ENCODE peak calls at places on chromosome X, in seven cellular contexts. X is progenitor cell of endocrine pancreas, J is upper lobe of right lung, I is SK-N-SH, M is A549, O is DND-41, T is foreskin keratinocyte. A is an unnamed sample.

GRCh38 chrX:55057691-55058249 is 17.1 kb upstream of the PAGE2B start:
- DNase-seq in T (no peak), I (peak), O (peak), M (peak), J (no peak), X (no peak), A (no peak)

GRCh38 chrX:101391831-101392230 is 1.0 kb downstream of the RPL36A start:
- DNase-seq in M (no peak), J (no peak), O (no peak), T (no peak), X (no peak), I (no peak), A (no peak)

GRCh38 chrX:74492720-74493201 is 71.5 kb downstream of the SLC16A2 start:
- DNase-seq in T (no peak), I (peak), O (peak), J (no peak), M (peak), X (no peak), A (no peak)

GRCh38 chrX:85870585-85870984 is 176.8 kb downstream of the CHM start:
- DNase-seq in X (no peak), O (no peak), J (no peak), T (no peak), M (no peak), I (no peak), A (no peak)

GRCh38 chrX:40237745-40238178 is 140.0 kb upstream of the BCOR start:
- DNase-seq in O (no peak), M (no peak), X (no peak), I (no peak), T (no peak), J (no peak), A (no peak)

GRCh38 chrX:10524578-10524977 is 95.8 kb downstream of the MID1 start:
- DNase-seq in I (no peak), T (no peak), M (no peak), J (no peak), O (no peak), X (no peak), A (no peak)

GRCh38 chrX:74449322-74449936 is 28.1 kb downstream of the SLC16A2 start:
- DNase-seq in X (no peak), T (peak), I (no peak), O (peak), M (peak), J (no peak), A (no peak)

GRCh38 chrX:153769158-153769864 is 5.3 kb downstream of the PLXNB3 start:
- DNase-seq in X (no peak), O (no peak), M (no peak), T (no peak), J (no peak), I (peak), A (no peak)

GRCh38 chrX:110786486-110786885 is 9.1 kb downstream of the CHRDL1 start:
- DNase-seq in M (no peak), I (no peak), X (no peak), J (no peak), O (no peak), T (no peak), A (no peak)

GRCh38 chrX:143757375-143757774 is 36.8 kb upstream of the SPANXN2 start:
- DNase-seq in O (no peak), M (no peak), I (peak), X (peak), J (no peak), T (no peak), A (no peak)

GRCh38 chrX:39859991-39860861 is 237.5 kb downstream of the BCOR start:
- DNase-seq in T (peak), O (peak), I (peak), J (no peak), X (no peak), M (peak), A (no peak)

GRCh38 chrX:24643116-24643515 is 4.0 kb downstream of the PCYT1B start:
- DNase-seq in M (peak), J (no peak), X (no peak), T (peak), I (no peak), O (no peak), A (no peak)

GRCh38 chrX:22296871-22297270 is 24.2 kb downstream of the CBLL2 start:
- DNase-seq in T (no peak), I (no peak), M (no peak), O (no peak), J (no peak), X (no peak), A (no peak)

GRCh38 chrX:31209005-31209612 is 137.3 kb upstream of the FTHL17 start:
- DNase-seq in X (no peak), O (no peak), J (no peak), T (peak), M (no peak), I (no peak), A (no peak)

GRCh38 chrX:72045552-72046277 is 86.0 kb downstream of the RTL5 start:
- DNase-seq in O (no peak), J (no peak), I (peak), M (peak), X (no peak), T (peak), A (no peak)

GRCh38 chrX:21004835-21005234 is 369.4 kb upstream of the CNKSR2 start:
- DNase-seq in T (peak), O (no peak), X (no peak), M (peak), J (no peak), I (no peak), A (no peak)

DNA sequence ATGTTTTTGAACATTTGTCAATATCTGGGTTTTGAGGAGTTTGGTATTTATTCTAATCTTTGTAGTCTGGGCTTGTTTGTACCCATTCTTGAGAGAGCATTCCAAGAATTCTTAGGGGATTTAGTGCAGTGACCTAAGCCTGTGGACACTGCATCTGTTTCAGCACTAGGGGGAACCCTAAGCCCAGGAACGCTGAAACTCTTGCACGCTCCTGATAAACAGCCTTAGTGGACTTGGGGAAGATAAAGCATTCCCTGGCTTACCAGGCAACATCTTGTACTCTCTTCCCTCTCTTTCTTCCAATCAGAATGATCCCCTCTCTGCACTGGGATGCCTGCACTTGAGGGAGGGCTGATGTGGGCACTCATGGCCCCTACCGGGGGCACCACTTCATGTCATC is 654.9 kb upstream of the HTR2C start:
- DNase-seq in X (peak), M (peak), I (peak), J (no peak), O (peak), T (peak), A (no peak)
- TF ChIP-seq CTCF in X (peak), M (peak), I (peak), J (peak), O (peak), T (peak), A (peak)

GRCh38 chrX:12894074-12894691 is 12.2 kb upstream of the TLR8 start:
- DNase-seq in X (no peak), I (peak), O (peak), T (no peak), J (no peak), M (peak), A (no peak)
- TF ChIP-seq CTCF in X (peak), I (peak), O (peak), T (peak), J (peak), M (peak), A (peak)

DNA sequence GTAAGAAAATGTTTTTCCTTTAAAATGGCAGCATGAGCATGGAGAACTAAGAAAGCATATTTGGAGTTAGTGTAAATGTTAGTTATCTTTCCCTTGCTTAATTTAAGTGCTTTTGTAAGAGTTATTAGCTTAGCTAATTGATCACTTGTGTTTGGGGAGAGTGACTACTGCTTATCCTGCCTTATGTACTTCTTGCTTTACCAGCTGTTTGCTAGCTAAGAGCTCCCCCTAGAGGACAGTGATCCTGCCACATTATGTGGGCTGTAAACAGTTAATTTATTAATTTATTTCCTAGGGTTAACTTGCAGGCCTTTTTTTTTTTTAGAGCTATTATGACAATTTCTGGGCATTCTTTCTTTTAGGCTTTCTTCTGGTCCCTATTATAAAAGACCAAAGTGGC is 435.8 kb downstream of the MAGEB5 start:
- DNase-seq in O (no peak), I (no peak), T (no peak), J (no peak), X (no peak), M (peak), A (no peak)
- TF ChIP-seq CTCF in O (peak), I (peak), T (peak), J (no peak), X (no peak), M (peak), A (peak)

DNA sequence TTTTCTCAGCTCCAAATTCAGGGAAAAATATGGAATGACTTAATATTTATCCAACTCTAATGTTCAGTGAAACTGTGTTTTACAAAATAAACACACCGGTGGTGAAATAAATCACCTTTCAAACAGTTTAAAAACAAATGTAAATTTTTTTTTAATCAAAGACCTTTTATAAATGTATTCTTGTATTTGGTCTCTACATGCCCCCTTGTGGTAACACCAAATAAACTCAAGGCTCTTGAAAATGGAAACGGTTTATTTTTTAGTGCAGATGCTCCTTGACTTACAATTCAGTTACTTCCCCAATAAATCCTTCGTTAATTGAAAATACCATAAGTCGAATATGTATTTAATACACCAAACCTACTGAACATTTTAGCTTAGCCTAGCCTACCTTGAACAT is 45.9 kb upstream of the ITM2A start:
- DNase-seq in T (peak), I (peak), M (peak), X (no peak), J (no peak), O (no peak), A (no peak)
- TF ChIP-seq CTCF in T (peak), I (peak), M (peak), X (peak), J (peak), O (peak), A (peak)

GRCh38 chrX:729583-730409 is 99.2 kb downstream of the SHOX start:
- DNase-seq in I (no peak), M (no peak), J (no peak), X (no peak), O (no peak), T (no peak), A (no peak)

GRCh38 chrX:724256-724655 is 93.7 kb downstream of the SHOX start:
- DNase-seq in J (no peak), I (no peak), T (no peak), X (no peak), M (no peak), O (no peak), A (no peak)

GRCh38 chrX:723781-724180 is 93.2 kb downstream of the SHOX start:
- DNase-seq in M (peak), J (no peak), X (no peak), T (no peak), O (no peak), I (no peak), A (no peak)

DNA sequence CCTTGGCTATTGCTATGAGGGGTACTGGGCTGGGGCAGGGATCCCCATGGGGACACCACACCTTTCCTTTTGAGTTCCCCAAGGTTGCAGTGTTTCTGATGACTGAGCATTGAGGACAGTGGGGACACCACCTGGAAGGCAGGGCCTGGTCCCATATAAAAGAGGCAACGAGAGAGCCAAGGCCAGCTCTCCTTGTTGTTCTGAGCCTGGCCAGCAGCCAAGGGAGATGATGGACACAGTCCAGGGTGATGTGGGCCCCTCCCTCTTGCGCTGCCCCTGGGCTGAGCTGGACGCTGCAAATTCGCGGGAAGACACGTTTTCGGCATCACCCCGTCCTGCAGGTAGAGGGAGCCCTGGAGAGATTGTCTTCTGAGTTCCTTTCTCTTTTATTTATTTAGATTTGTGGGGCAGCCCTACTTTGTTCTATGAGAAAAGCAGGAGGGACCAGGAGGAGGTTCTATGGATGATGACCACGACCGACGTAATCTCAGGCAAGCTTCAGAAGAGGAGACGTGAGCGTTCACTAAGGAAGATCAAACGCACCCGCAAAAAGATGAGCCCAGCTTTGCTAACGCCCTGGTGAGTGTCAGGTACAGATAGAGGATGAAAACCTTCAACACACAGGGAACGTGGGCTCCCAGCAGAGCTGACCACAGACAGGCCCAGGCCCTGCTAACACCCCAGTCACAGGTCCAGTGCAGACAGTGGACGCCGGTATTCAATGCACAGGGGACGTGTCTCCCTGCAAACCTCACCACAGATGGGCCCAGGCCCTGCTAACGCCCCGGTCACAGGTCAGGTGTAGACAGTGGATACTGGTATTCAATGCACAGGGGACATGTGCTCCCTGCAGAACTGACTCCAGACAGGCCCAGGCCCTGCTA is 97.4 kb downstream of the SHOX start:
- DNase-seq in I (no peak), X (no peak), O (no peak), M (peak), J (no peak), T (no peak), A (no peak)
- TF ChIP-seq CTCF in I (peak), X (peak), O (peak), M (peak), J (no peak), T (no peak), A (peak)

GRCh38 chrX:130615941-130616340 is 214.2 kb downstream of the RBMX2 start:
- DNase-seq in I (no peak), X (no peak), J (no peak), O (no peak), T (no peak), M (no peak), A (no peak)
- TF ChIP-seq CTCF in I (no peak), X (no peak), J (no peak), O (no peak), T (no peak), M (no peak), A (no peak)

GRCh38 chrX:155048997-155049619 is 21.8 kb downstream of the CMC4 start:
- DNase-seq in O (peak), J (no peak), I (peak), M (peak), X (peak), T (no peak), A (no peak)
- TF ChIP-seq CTCF in O (peak), J (peak), I (peak), M (peak), X (peak), T (peak), A (peak)

GRCh38 chrX:108001218-108001814 is 19.1 kb upstream of the TEX13B start:
- DNase-seq in J (no peak), T (no peak), X (no peak), M (peak), I (peak), O (peak), A (no peak)
- TF ChIP-seq CTCF in J (peak), T (peak), X (peak), M (peak), I (peak), O (peak), A (peak)

DNA sequence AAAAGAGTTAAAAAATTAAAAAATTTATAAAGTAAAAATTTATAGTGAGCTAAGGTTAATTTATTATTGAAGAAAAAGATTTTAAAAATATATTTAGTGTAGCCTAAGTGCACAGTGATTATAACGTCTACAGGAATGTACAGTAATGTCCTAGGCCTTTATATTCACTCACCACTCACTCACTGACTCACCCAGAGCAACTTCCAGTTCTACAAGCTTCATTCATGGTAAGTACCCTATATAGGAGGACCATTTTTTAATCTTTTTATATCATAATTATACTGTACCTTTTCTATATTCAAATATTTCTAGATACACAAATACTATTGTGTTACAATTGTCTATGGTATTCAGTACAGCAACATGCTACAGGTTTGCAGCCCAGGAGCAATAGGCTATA is 1623.2 kb downstream of the RPA4 start:
- DNase-seq in O (no peak), I (no peak), J (no peak), M (no peak), T (peak), X (no peak), A (no peak)
- TF ChIP-seq CTCF in O (no peak), I (no peak), J (no peak), M (no peak), T (no peak), X (no peak), A (no peak)